ENCODE peak calls at places on chromosomes 2 and 18, in six cellular contexts. R is stomach, D is AG04450, G is SK-N-SH, O is PC-9, I is endothelial cell of umbilical vein. J is an unnamed sample.

GRCh38 chr2:25397777-25398176 is 56.1 kb upstream of the DNMT3A start:
- DNase-seq in R (no peak), D (no peak), G (peak), O (no peak), I (no peak), J (no peak)

GRCh38 chr2:227325056-227325823 is at the start of gene MFF:
- DNase-seq in R (peak), D (peak), G (peak), O (peak), I (peak), J (peak)

GRCh38 chr2:181457121-181457740 is at the start of gene ITGA4:
- DNase-seq in R (peak), D (peak), G (peak), O (peak), I (peak), J (no peak)

GRCh38 chr2:160492401-160493226 is 993 bp downstream of the RBMS1 start:
- DNase-seq in R (peak), D (no peak), G (peak), O (peak), I (peak), J (no peak)

GRCh38 chr18:60446821-60447220 is 74.2 kb upstream of the MC4R start:
- DNase-seq in R (no peak), D (no peak), G (no peak), O (no peak), I (no peak), J (no peak)

GRCh38 chr2:38074047-38074774 is 1.7 kb downstream of the CYP1B1 start:
- DNase-seq in R (no peak), D (no peak), G (peak), O (peak), I (no peak), J (no peak)

GRCh38 chr2:41736105-41736567 is 311.7 kb upstream of the PKDCC start:
- DNase-seq in R (no peak), D (no peak), G (no peak), O (no peak), I (no peak), J (no peak)

GRCh38 chr2:62147610-62148301 is 48.2 kb upstream of the B3GNT2 start:
- DNase-seq in R (no peak), D (peak), G (no peak), O (no peak), I (peak), J (peak)

GRCh38 chr18:13379930-13380665 is 161.5 kb downstream of the LDLRAD4 start:
- DNase-seq in R (no peak), D (no peak), G (peak), O (no peak), I (peak), J (no peak)

GRCh38 chr2:113208995-113209868 is 35.5 kb downstream of the PSD4 start:
- DNase-seq in R (no peak), D (no peak), G (no peak), O (no peak), I (no peak), J (no peak)

GRCh38 chr2:64865073-64865830 is 123.9 kb upstream of the SLC1A4 start:
- DNase-seq in R (peak), D (no peak), G (peak), O (peak), I (peak), J (no peak)

GRCh38 chr18:28086530-28087172 is 90.3 kb downstream of the CDH2 start:
- DNase-seq in R (no peak), D (no peak), G (no peak), O (no peak), I (no peak), J (no peak)

GRCh38 chr2:136901732-136902131 is 136.4 kb downstream of the THSD7B start:
- DNase-seq in R (no peak), D (no peak), G (no peak), O (no peak), I (no peak), J (no peak)

DNA sequence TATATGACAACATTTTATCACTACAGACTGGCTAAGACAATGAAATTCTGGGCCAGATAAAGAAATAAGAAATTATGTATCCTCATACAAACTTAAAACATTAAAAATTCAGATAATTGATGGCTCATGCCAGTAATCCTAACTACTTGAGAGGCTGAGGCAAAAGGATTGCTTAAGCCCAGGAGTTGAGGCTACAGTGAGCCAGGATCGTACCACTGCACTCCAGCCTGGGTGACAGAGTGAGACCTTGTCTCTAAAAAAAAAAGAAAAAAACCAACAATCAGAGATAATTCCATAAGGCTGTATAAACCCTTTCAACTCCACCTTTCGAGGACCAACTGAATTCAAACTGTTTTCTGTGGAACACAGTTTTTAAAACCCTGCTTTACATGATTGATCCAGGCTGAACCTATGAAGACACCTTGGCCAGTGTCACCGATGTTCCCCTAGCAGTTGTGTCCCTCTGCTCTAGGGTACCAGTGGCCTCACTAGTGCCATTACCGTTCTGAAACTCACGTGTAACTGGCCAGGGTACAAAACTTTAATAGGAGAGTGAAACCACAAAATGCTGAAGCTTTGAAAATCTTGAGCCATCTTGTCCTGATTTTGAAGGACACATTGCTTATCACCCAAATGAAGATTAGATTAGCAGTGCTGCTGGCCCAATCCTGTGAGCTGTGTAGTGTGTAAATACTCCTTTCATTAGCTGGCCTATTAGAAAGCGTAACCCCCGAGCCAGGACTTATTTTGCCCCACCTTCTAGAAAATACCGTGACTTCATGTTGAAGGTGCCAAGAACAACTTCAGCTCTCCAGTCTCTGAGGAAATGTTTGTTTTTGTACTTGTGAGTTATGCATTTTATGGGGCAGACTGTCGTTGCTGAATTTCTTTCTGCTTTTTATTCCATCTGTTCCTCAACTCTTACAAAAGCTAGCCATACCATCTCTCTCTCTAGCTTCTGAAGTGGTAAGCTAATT is 148.0 kb upstream of the MAP3K20 start:
- DNase-seq in R (peak), D (no peak), G (no peak), O (no peak), I (peak), J (no peak)
- H3K27ac ChIP-seq in R (peak), D (peak), G (no peak), O (no peak), I (peak), J (no peak)

DNA sequence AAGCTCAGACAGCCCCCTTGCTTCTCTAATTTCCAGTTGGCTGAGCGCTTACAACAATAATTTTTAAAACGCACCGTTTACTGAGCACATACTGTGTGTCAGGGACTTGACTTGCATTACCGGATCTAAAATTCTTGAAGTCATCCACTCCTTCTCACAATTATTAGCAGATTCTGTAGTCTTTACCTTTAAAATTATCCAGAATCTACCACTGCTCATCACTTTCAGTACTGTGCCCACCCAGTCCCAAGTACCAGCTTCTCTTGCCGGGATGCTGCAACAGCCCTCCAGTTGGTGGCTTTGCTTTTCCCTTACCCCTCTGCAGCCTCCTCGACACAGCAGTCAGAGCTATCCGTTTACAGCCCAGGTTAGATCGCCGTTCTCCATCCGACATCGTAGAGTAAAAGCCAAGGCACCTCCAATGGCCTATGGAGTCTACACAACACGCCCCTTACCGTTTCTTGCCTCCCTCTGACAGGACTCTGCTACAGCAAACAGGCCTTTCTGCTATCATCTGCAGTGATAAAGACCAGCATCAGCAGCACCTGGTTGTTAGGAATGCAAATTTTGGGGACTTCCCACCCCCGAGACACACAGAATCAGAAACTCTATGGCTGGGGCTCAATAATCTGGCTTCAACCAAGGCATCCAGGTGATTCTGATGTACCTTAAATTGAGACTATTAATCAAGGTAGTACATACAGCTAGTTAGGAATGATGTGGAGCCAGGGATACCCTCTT is 75.2 kb upstream of the TSPYL6 start:
- DNase-seq in R (no peak), D (no peak), G (peak), O (no peak), I (no peak), J (no peak)
- H3K27ac ChIP-seq in R (peak), D (no peak), G (peak), O (no peak), I (peak), J (no peak)

GRCh38 chr2:169086893-169087467 is 17.6 kb downstream of the DHRS9 start:
- DNase-seq in R (no peak), D (no peak), G (no peak), O (no peak), I (no peak), J (no peak)
- H3K27ac ChIP-seq in R (no peak), D (no peak), G (no peak), O (peak), I (no peak), J (no peak)

GRCh38 chr2:168642873-168643272 is 159.6 kb upstream of the NOSTRIN start:
- DNase-seq in R (no peak), D (no peak), G (no peak), O (no peak), I (no peak), J (no peak)
- H3K27ac ChIP-seq in R (peak), D (no peak), G (no peak), O (no peak), I (no peak), J (no peak)

GRCh38 chr2:237200462-237200861 is 114.8 kb downstream of the COPS8 start:
- DNase-seq in R (no peak), D (no peak), G (no peak), O (no peak), I (no peak), J (no peak)

GRCh38 chr2:237196866-237197618 is 111.4 kb downstream of the COPS8 start:
- DNase-seq in R (no peak), D (peak), G (no peak), O (peak), I (no peak), J (no peak)

GRCh38 chr2:237199082-237199481 is 113.4 kb downstream of the COPS8 start:
- DNase-seq in R (no peak), D (no peak), G (no peak), O (no peak), I (no peak), J (no peak)

GRCh38 chr2:237199577-237199976 is 113.9 kb downstream of the COPS8 start:
- DNase-seq in R (no peak), D (no peak), G (no peak), O (no peak), I (no peak), J (no peak)

DNA sequence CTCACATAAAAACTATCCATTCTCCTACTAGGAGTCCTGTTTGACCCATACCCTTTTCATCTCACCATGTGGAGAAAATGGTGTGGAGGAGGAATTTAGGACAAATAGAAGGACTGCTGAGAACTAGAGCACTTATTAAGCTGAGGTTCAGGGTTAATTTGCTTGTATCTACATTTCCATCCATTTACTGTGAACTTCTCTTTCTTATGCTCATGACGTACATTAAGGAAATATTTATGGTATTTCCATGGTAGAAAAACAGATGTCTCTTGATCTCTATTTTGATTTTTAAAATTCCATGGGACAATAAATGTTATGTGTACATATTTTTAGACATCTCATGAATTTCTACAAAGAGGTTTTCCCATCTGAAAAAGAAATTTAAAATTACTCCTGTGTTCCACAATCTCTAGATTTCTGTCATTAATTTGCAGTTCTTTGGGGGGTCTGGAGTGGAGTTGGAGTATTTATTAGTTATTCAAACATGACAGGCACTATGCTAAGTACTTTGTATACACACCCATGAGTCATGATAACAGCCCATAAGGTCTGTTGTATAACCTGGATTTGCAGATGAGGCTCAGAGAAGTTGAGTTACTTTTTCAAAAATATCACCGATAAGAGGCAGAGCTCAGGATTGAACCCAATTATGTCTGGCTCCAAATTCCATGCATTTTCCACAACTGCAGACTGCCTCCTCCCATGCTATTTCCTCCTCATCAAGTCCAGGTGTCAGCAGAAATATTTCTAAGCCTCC is 112.6 kb downstream of the COPS8 start:
- DNase-seq in R (no peak), D (no peak), G (no peak), O (no peak), I (no peak), J (no peak)
- H3K27ac ChIP-seq in R (peak), D (peak), G (peak), O (no peak), I (no peak), J (no peak)

GRCh38 chr2:101331202-101331601 is 22.7 kb upstream of the RNF149 start:
- DNase-seq in R (no peak), D (no peak), G (no peak), O (no peak), I (no peak), J (no peak)
- H3K27ac ChIP-seq in R (no peak), D (no peak), G (no peak), O (no peak), I (peak), J (peak)

GRCh38 chr2:55842009-55842408 is 81.6 kb downstream of the EFEMP1 start:
- DNase-seq in R (no peak), D (no peak), G (no peak), O (no peak), I (no peak), J (no peak)

GRCh38 chr2:55846426-55846825 is 77.2 kb downstream of the EFEMP1 start:
- DNase-seq in R (no peak), D (no peak), G (no peak), O (no peak), I (no peak), J (no peak)

GRCh38 chr2:55843096-55843991 is 80.2 kb downstream of the EFEMP1 start:
- DNase-seq in R (peak), D (peak), G (no peak), O (peak), I (peak), J (peak)

GRCh38 chr2:55840460-55840859 is 83.1 kb downstream of the EFEMP1 start:
- DNase-seq in R (no peak), D (no peak), G (no peak), O (no peak), I (no peak), J (no peak)

GRCh38 chr2:55843992-55844345 is 79.6 kb downstream of the EFEMP1 start:
- DNase-seq in R (no peak), D (no peak), G (no peak), O (no peak), I (no peak), J (no peak)
- H3K27ac ChIP-seq in R (peak), D (peak), G (no peak), O (peak), I (no peak), J (peak)

GRCh38 chr2:237860273-237860935 is 981 bp downstream of the RAMP1 start:
- DNase-seq in R (no peak), D (no peak), G (peak), O (no peak), I (no peak), J (no peak)

GRCh38 chr2:237859082-237859433 is 365 bp upstream of the RAMP1 start:
- DNase-seq in R (no peak), D (no peak), G (no peak), O (no peak), I (no peak), J (no peak)

GRCh38 chr2:237858294-237859081 is 935 bp upstream of the RAMP1 start:
- DNase-seq in R (peak), D (peak), G (peak), O (peak), I (peak), J (peak)

GRCh38 chr2:237857791-237858190 is 1.6 kb upstream of the RAMP1 start:
- DNase-seq in R (no peak), D (no peak), G (no peak), O (no peak), I (no peak), J (no peak)

GRCh38 chr2:237859533-237860272 is at the start of gene RAMP1:
- DNase-seq in R (no peak), D (no peak), G (peak), O (peak), I (no peak), J (no peak)
- H3K27ac ChIP-seq in R (peak), D (no peak), G (peak), O (peak), I (no peak), J (no peak)

J was measured in epithelial cell of prostate.